ENCODE peak calls at places on chromosomes 1 and 21, in five cellular contexts. B is fibroblast of pulmonary artery; U is SK-MEL-5; M is islet precursor cell; T is stimulated activated CD4-positive, alpha-beta T cell treated with anti-CD3 and anti-CD28 coated beads, TNF-alpha, amount 100 ng/mL, for 48 hours. J is an unnamed sample.

GRCh38 chr1:35725591-35725990 is 6.9 kb upstream of the C1orf216 start:
- DNase-seq in B (peak), U (peak), M (no peak), T (no peak), J (no peak)

GRCh38 chr1:21952806-21953514 is 15.8 kb upstream of the HSPG2 start:
- DNase-seq in B (no peak), U (no peak), M (peak), T (no peak), J (no peak)

GRCh38 chr1:54812801-54813478 is 11.8 kb upstream of the TTC22 start:
- DNase-seq in B (no peak), U (no peak), M (peak), T (no peak), J (no peak)

GRCh38 chr21:46191686-46192575 is 7.7 kb upstream of the SPATC1L start:
- DNase-seq in B (no peak), U (no peak), M (peak), T (no peak), J (no peak)

GRCh38 chr1:40987439-40988276 is 8.2 kb downstream of the CTPS1 start:
- DNase-seq in B (no peak), U (no peak), M (no peak), T (no peak), J (no peak)

GRCh38 chr1:115781343-115781742 is 12.8 kb upstream of the CASQ2 start:
- DNase-seq in B (peak), U (no peak), M (no peak), T (no peak), J (no peak)

GRCh38 chr21:29682800-29683199 is 257.0 kb downstream of the GRIK1 start:
- DNase-seq in B (no peak), U (no peak), M (no peak), T (no peak), J (no peak)

GRCh38 chr21:44990921-44991320 is 51.1 kb downstream of the SLX9 start:
- DNase-seq in B (no peak), U (no peak), M (no peak), T (no peak), J (no peak)

GRCh38 chr1:167746988-167747655 is 25.3 kb downstream of the MPZL1 start:
- DNase-seq in B (no peak), U (no peak), M (no peak), T (no peak), J (no peak)

GRCh38 chr1:31460027-31460426 is 47.0 kb downstream of the SERINC2 start:
- DNase-seq in B (peak), U (peak), M (no peak), T (no peak), J (no peak)

GRCh38 chr1:164863056-164863455 is 304.1 kb downstream of the PBX1 start:
- DNase-seq in B (no peak), U (no peak), M (no peak), T (no peak), J (no peak)

GRCh38 chr1:84780000-84780716 is 89.9 kb upstream of the SSX2IP start:
- DNase-seq in B (peak), U (peak), M (no peak), T (no peak), J (no peak)

GRCh38 chr1:183185941-183186490 is at the start of gene LAMC2:
- DNase-seq in B (no peak), U (no peak), M (peak), T (no peak), J (no peak)

GRCh38 chr1:66690666-66691381 is 61.4 kb upstream of the DYNLT5 start:
- DNase-seq in B (no peak), U (no peak), M (no peak), T (no peak), J (no peak)

GRCh38 chr1:240804475-240804874 is 192.5 kb upstream of the GREM2 start:
- DNase-seq in B (peak), U (no peak), M (no peak), T (no peak), J (no peak)

GRCh38 chr1:118151312-118151937 is 33.6 kb downstream of the SPAG17 start:
- DNase-seq in B (peak), U (peak), M (peak), T (peak), J (peak)

GRCh38 chr1:115142616-115143015 is 53.3 kb upstream of the TSPAN2 start:
- DNase-seq in B (peak), U (no peak), M (no peak), T (no peak), J (no peak)

GRCh38 chr1:184882649-184883303 is 91.5 kb downstream of the NIBAN1 start:
- DNase-seq in B (peak), U (no peak), M (no peak), T (no peak), J (no peak)

GRCh38 chr1:198330982-198331620 is 174.3 kb downstream of the NEK7 start:
- DNase-seq in B (no peak), U (peak), M (peak), T (no peak), J (no peak)

GRCh38 chr1:93056214-93056613 is 22.9 kb upstream of the MTF2 start:
- DNase-seq in B (peak), U (peak), M (peak), T (no peak), J (no peak)

GRCh38 chr21:41845310-41846032 is 33.7 kb downstream of the PRDM15 start:
- DNase-seq in B (no peak), U (no peak), M (no peak), T (no peak), J (no peak)

GRCh38 chr1:11704226-11704619 is 12.7 kb downstream of the DRAXIN start:
- DNase-seq in B (no peak), U (no peak), M (peak), T (no peak), J (no peak)

GRCh38 chr21:43355196-43355924 is 71.6 kb downstream of the SIK1 start:
- DNase-seq in B (no peak), U (no peak), M (no peak), T (no peak), J (no peak)

GRCh38 chr21:44757731-44758130 is 43.9 kb downstream of the UBE2G2 start:
- DNase-seq in B (no peak), U (no peak), M (peak), T (no peak), J (no peak)

GRCh38 chr1:47696404-47696910 is 258.6 kb downstream of the FOXD2 start:
- DNase-seq in B (no peak), U (no peak), M (peak), T (no peak), J (no peak)

GRCh38 chr1:97693601-97694000 is 227.2 kb downstream of the DPYD start:
- DNase-seq in B (no peak), U (no peak), M (no peak), T (no peak), J (no peak)

GRCh38 chr21:28333455-28334108 is 659.1 kb downstream of the LTN1 start:
- DNase-seq in B (peak), U (no peak), M (no peak), T (no peak), J (no peak)

GRCh38 chr1:16969651-16970050 is 10.8 kb downstream of the MFAP2 start:
- DNase-seq in B (no peak), U (no peak), M (no peak), T (no peak), J (no peak)

GRCh38 chr1:19074902-19075721 is 118.6 kb upstream of the IFFO2 start:
- DNase-seq in B (no peak), U (no peak), M (no peak), T (no peak), J (no peak)

GRCh38 chr1:214039394-214040018 is 51.7 kb downstream of the PROX1 start:
- DNase-seq in B (no peak), U (no peak), M (no peak), T (no peak), J (no peak)

GRCh38 chr1:215005078-215005477 is 77.5 kb upstream of the KCNK2 start:
- DNase-seq in B (no peak), U (no peak), M (no peak), T (no peak), J (no peak)